ENCODE peak calls at places on chromosomes 3 and 15, in seven cellular contexts. K is AG04450; T is OCI-LY7; P is activated CD8-positive, alpha-beta memory T cell treated with anti-CD3 and anti-CD28 coated beads for 48 hours; Y is Calu3; Q is activated T-cell treated with anti-CD3 and anti-CD28 coated beads for 24 hours; D is HT-29. O is an unnamed sample.

GRCh38 chr3:111808439-111808838 is 50.6 kb upstream of the PHLDB2 start:
- DNase-seq in K (no peak), T (no peak), P (no peak), Y (no peak), Q (no peak), D (peak), O (peak)

GRCh38 chr3:181050738-181051137 is 61.2 kb upstream of the DNAJC19 start:
- DNase-seq in K (no peak), T (no peak), P (no peak), Y (no peak), Q (no peak), D (no peak), O (no peak)

GRCh38 chr3:32359766-32360513 is 31.7 kb upstream of the CMTM7 start:
- DNase-seq in K (no peak), T (no peak), P (no peak), Y (peak), Q (no peak), D (no peak), O (no peak)

GRCh38 chr15:40048155-40048792 is 9.3 kb upstream of the SRP14 start:
- DNase-seq in K (no peak), T (peak), P (no peak), Y (no peak), Q (no peak), D (no peak), O (no peak)

GRCh38 chr3:11570789-11571495 is 72.8 kb downstream of the VGLL4 start:
- DNase-seq in K (no peak), T (no peak), P (no peak), Y (no peak), Q (no peak), D (no peak), O (no peak)

GRCh38 chr3:66041116-66041515 is 2.4 kb upstream of the MAGI1 start:
- DNase-seq in K (no peak), T (no peak), P (no peak), Y (no peak), Q (no peak), D (no peak), O (peak)

GRCh38 chr3:118755402-118755801 is 279.2 kb downstream of the IGSF11 start:
- DNase-seq in K (no peak), T (no peak), P (no peak), Y (no peak), Q (no peak), D (no peak), O (no peak)

GRCh38 chr3:9452417-9452816 is 55.0 kb downstream of the SETD5 start:
- DNase-seq in K (no peak), T (no peak), P (no peak), Y (no peak), Q (no peak), D (no peak), O (no peak)

GRCh38 chr15:55734641-55735040 is 8.3 kb downstream of the PRTG start:
- DNase-seq in K (no peak), T (no peak), P (no peak), Y (no peak), Q (no peak), D (no peak), O (no peak)

GRCh38 chr3:113946831-113947230 is 982 bp upstream of the ZDHHC23 start:
- DNase-seq in K (no peak), T (no peak), P (no peak), Y (no peak), Q (no peak), D (no peak), O (no peak)

GRCh38 chr15:68210821-68211655 is 5.9 kb upstream of the CALML4 start:
- DNase-seq in K (no peak), T (peak), P (peak), Y (peak), Q (peak), D (peak), O (no peak)

GRCh38 chr15:79160211-79160610 is 69.6 kb upstream of the RASGRF1 start:
- DNase-seq in K (no peak), T (no peak), P (no peak), Y (no peak), Q (no peak), D (no peak), O (no peak)

GRCh38 chr3:100546020-100546744 is 53.8 kb downstream of the TMEM45A start:
- DNase-seq in K (no peak), T (no peak), P (no peak), Y (no peak), Q (no peak), D (no peak), O (no peak)

O was measured in M059J.